ENCODE peak calls at places on chromosomes 1 and 21, in seven cellular contexts. One of them, this sample, is unnamed.

GRCh38 chr21:25273945-25274344 is 333.3 kb downstream of the MRPL39 start:
- DNase-seq in psoas muscle: no peak
- DNase-seq in GM12865: no peak
- DNase-seq in GM23248: no peak
- DNase-seq in skeletal muscle cell: no peak
- DNase-seq in thoracic aorta: no peak
- DNase-seq in effector CD4-positive, alpha-beta T cell: no peak
- DNase-seq in this sample: no peak

GRCh38 chr21:38303300-38303699 is 46.5 kb downstream of the KCNJ15 start:
- DNase-seq in psoas muscle: peak
- DNase-seq in GM12865: no peak
- DNase-seq in GM23248: peak
- DNase-seq in skeletal muscle cell: peak
- DNase-seq in thoracic aorta: peak
- DNase-seq in effector CD4-positive, alpha-beta T cell: no peak
- DNase-seq in this sample: no peak

GRCh38 chr1:211630236-211631081 is 45.0 kb downstream of the NEK2 start:
- DNase-seq in psoas muscle: no peak
- DNase-seq in GM12865: no peak
- DNase-seq in GM23248: peak
- DNase-seq in skeletal muscle cell: no peak
- DNase-seq in thoracic aorta: no peak
- DNase-seq in effector CD4-positive, alpha-beta T cell: no peak
- DNase-seq in this sample: no peak

GRCh38 chr1:45925728-45926287 is 122.4 kb downstream of the MAST2 start:
- DNase-seq in psoas muscle: no peak
- DNase-seq in GM12865: peak
- DNase-seq in GM23248: no peak
- DNase-seq in skeletal muscle cell: no peak
- DNase-seq in thoracic aorta: no peak
- DNase-seq in effector CD4-positive, alpha-beta T cell: no peak
- DNase-seq in this sample: no peak

GRCh38 chr1:247919952-247920351 is at the start of gene OR2T8:
- DNase-seq in psoas muscle: no peak
- DNase-seq in GM12865: no peak
- DNase-seq in GM23248: no peak
- DNase-seq in skeletal muscle cell: no peak
- DNase-seq in thoracic aorta: no peak
- DNase-seq in effector CD4-positive, alpha-beta T cell: no peak
- DNase-seq in this sample: no peak

GRCh38 chr1:224219612-224220011 is 36.6 kb downstream of the DEGS1 start:
- DNase-seq in psoas muscle: no peak
- DNase-seq in GM12865: no peak
- DNase-seq in GM23248: no peak
- DNase-seq in skeletal muscle cell: no peak
- DNase-seq in thoracic aorta: no peak
- DNase-seq in effector CD4-positive, alpha-beta T cell: no peak
- DNase-seq in this sample: no peak

GRCh38 chr1:86435327-86435726 is 11.4 kb downstream of the CLCA2 start:
- DNase-seq in psoas muscle: no peak
- DNase-seq in GM12865: no peak
- DNase-seq in GM23248: no peak
- DNase-seq in skeletal muscle cell: no peak
- DNase-seq in thoracic aorta: no peak
- DNase-seq in effector CD4-positive, alpha-beta T cell: no peak
- DNase-seq in this sample: no peak

GRCh38 chr1:234398849-234399381 is 25.7 kb downstream of the COA6 start:
- DNase-seq in psoas muscle: no peak
- DNase-seq in GM12865: peak
- DNase-seq in GM23248: peak
- DNase-seq in skeletal muscle cell: no peak
- DNase-seq in thoracic aorta: no peak
- DNase-seq in effector CD4-positive, alpha-beta T cell: no peak
- DNase-seq in this sample: no peak

GRCh38 chr1:58968360-58968952 is 184.6 kb upstream of the JUN start:
- DNase-seq in psoas muscle: peak
- DNase-seq in GM12865: peak
- DNase-seq in GM23248: peak
- DNase-seq in skeletal muscle cell: peak
- DNase-seq in thoracic aorta: peak
- DNase-seq in effector CD4-positive, alpha-beta T cell: no peak
- DNase-seq in this sample: no peak

GRCh38 chr1:46401514-46401913 is 7.4 kb downstream of the FAAH start:
- DNase-seq in psoas muscle: no peak
- DNase-seq in GM12865: no peak
- DNase-seq in GM23248: peak
- DNase-seq in skeletal muscle cell: no peak
- DNase-seq in thoracic aorta: no peak
- DNase-seq in effector CD4-positive, alpha-beta T cell: no peak
- DNase-seq in this sample: no peak

GRCh38 chr1:167509587-167509986 is 8.7 kb downstream of the CD247 start:
- DNase-seq in psoas muscle: no peak
- DNase-seq in GM12865: no peak
- DNase-seq in GM23248: no peak
- DNase-seq in skeletal muscle cell: no peak
- DNase-seq in thoracic aorta: no peak
- DNase-seq in effector CD4-positive, alpha-beta T cell: no peak
- DNase-seq in this sample: no peak

GRCh38 chr1:234540404-234540762 is 61.4 kb upstream of the TARBP1 start:
- DNase-seq in psoas muscle: no peak
- DNase-seq in GM12865: no peak
- DNase-seq in GM23248: no peak
- DNase-seq in skeletal muscle cell: no peak
- DNase-seq in thoracic aorta: no peak
- DNase-seq in effector CD4-positive, alpha-beta T cell: no peak
- DNase-seq in this sample: no peak

GRCh38 chr1:154607084-154607747 is 770 bp downstream of the ADAR start:
- DNase-seq in psoas muscle: no peak
- DNase-seq in GM12865: peak
- DNase-seq in GM23248: peak
- DNase-seq in skeletal muscle cell: no peak
- DNase-seq in thoracic aorta: no peak
- DNase-seq in effector CD4-positive, alpha-beta T cell: no peak
- DNase-seq in this sample: no peak

GRCh38 chr21:25838809-25839208 is 104.0 kb downstream of the GABPA start:
- DNase-seq in psoas muscle: no peak
- DNase-seq in GM12865: no peak
- DNase-seq in GM23248: peak
- DNase-seq in skeletal muscle cell: no peak
- DNase-seq in thoracic aorta: no peak
- DNase-seq in effector CD4-positive, alpha-beta T cell: no peak
- DNase-seq in this sample: no peak

GRCh38 chr1:52668711-52669110 is 29.4 kb downstream of the COA7 start:
- DNase-seq in psoas muscle: no peak
- DNase-seq in GM12865: no peak
- DNase-seq in GM23248: peak
- DNase-seq in skeletal muscle cell: no peak
- DNase-seq in thoracic aorta: no peak
- DNase-seq in effector CD4-positive, alpha-beta T cell: no peak
- DNase-seq in this sample: no peak

GRCh38 chr1:175572932-175573871 is 170.2 kb downstream of the TNR start:
- DNase-seq in psoas muscle: no peak
- DNase-seq in GM12865: no peak
- DNase-seq in GM23248: no peak
- DNase-seq in skeletal muscle cell: no peak
- DNase-seq in thoracic aorta: no peak
- DNase-seq in effector CD4-positive, alpha-beta T cell: no peak
- DNase-seq in this sample: no peak

GRCh38 chr1:150620919-150621318 is 8.5 kb downstream of the ENSA start:
- DNase-seq in psoas muscle: no peak
- DNase-seq in GM12865: no peak
- DNase-seq in GM23248: no peak
- DNase-seq in skeletal muscle cell: no peak
- DNase-seq in thoracic aorta: no peak
- DNase-seq in effector CD4-positive, alpha-beta T cell: no peak
- DNase-seq in this sample: no peak

GRCh38 chr1:196685506-196685905 is 33.7 kb downstream of the CFH start:
- DNase-seq in psoas muscle: no peak
- DNase-seq in GM12865: no peak
- DNase-seq in GM23248: peak
- DNase-seq in skeletal muscle cell: no peak
- DNase-seq in thoracic aorta: no peak
- DNase-seq in effector CD4-positive, alpha-beta T cell: no peak
- DNase-seq in this sample: no peak

GRCh38 chr1:12230549-12231275 is 882 bp downstream of the VPS13D start:
- DNase-seq in psoas muscle: peak
- DNase-seq in GM12865: no peak
- DNase-seq in GM23248: peak
- DNase-seq in skeletal muscle cell: no peak
- DNase-seq in thoracic aorta: no peak
- DNase-seq in effector CD4-positive, alpha-beta T cell: no peak
- DNase-seq in this sample: peak

GRCh38 chr1:182968151-182968741 is 15.3 kb upstream of the SHCBP1L start:
- DNase-seq in psoas muscle: no peak
- DNase-seq in GM12865: no peak
- DNase-seq in GM23248: peak
- DNase-seq in skeletal muscle cell: no peak
- DNase-seq in thoracic aorta: no peak
- DNase-seq in effector CD4-positive, alpha-beta T cell: no peak
- DNase-seq in this sample: no peak

GRCh38 chr21:16086936-16087335 is 357.2 kb downstream of the USP25 start:
- DNase-seq in psoas muscle: no peak
- DNase-seq in GM12865: no peak
- DNase-seq in GM23248: no peak
- DNase-seq in skeletal muscle cell: no peak
- DNase-seq in thoracic aorta: no peak
- DNase-seq in effector CD4-positive, alpha-beta T cell: no peak
- DNase-seq in this sample: no peak

GRCh38 chr1:205441716-205442050 is 14.2 kb downstream of the BLACAT1 start:
- DNase-seq in psoas muscle: no peak
- DNase-seq in GM12865: no peak
- DNase-seq in GM23248: no peak
- DNase-seq in skeletal muscle cell: no peak
- DNase-seq in thoracic aorta: no peak
- DNase-seq in effector CD4-positive, alpha-beta T cell: no peak
- DNase-seq in this sample: no peak

GRCh38 chr1:57590978-57591377 is 167.1 kb upstream of the DAB1 start:
- DNase-seq in psoas muscle: no peak
- DNase-seq in GM12865: no peak
- DNase-seq in GM23248: no peak
- DNase-seq in skeletal muscle cell: no peak
- DNase-seq in thoracic aorta: no peak
- DNase-seq in effector CD4-positive, alpha-beta T cell: no peak
- DNase-seq in this sample: no peak

GRCh38 chr1:20051218-20051829 is 18.7 kb upstream of the PLA2G5 start:
- DNase-seq in psoas muscle: no peak
- DNase-seq in GM12865: no peak
- DNase-seq in GM23248: no peak
- DNase-seq in skeletal muscle cell: no peak
- DNase-seq in thoracic aorta: no peak
- DNase-seq in effector CD4-positive, alpha-beta T cell: no peak
- DNase-seq in this sample: no peak

GRCh38 chr1:93200714-93201113 is 20.2 kb downstream of the CCDC18 start:
- DNase-seq in psoas muscle: no peak
- DNase-seq in GM12865: no peak
- DNase-seq in GM23248: no peak
- DNase-seq in skeletal muscle cell: no peak
- DNase-seq in thoracic aorta: no peak
- DNase-seq in effector CD4-positive, alpha-beta T cell: no peak
- DNase-seq in this sample: no peak

GRCh38 chr1:116020668-116021272 is 44.5 kb downstream of the SLC22A15 start:
- DNase-seq in psoas muscle: peak
- DNase-seq in GM12865: peak
- DNase-seq in GM23248: peak
- DNase-seq in skeletal muscle cell: peak
- DNase-seq in thoracic aorta: no peak
- DNase-seq in effector CD4-positive, alpha-beta T cell: peak
- DNase-seq in this sample: no peak

GRCh38 chr21:26769613-26770188 is 75.5 kb downstream of the ADAMTS1 start:
- DNase-seq in psoas muscle: no peak
- DNase-seq in GM12865: no peak
- DNase-seq in GM23248: peak
- DNase-seq in skeletal muscle cell: peak
- DNase-seq in thoracic aorta: no peak
- DNase-seq in effector CD4-positive, alpha-beta T cell: no peak
- DNase-seq in this sample: no peak

GRCh38 chr1:53321366-53321765 is 6.5 kb downstream of the LRP8 start:
- DNase-seq in psoas muscle: no peak
- DNase-seq in GM12865: peak
- DNase-seq in GM23248: no peak
- DNase-seq in skeletal muscle cell: no peak
- DNase-seq in thoracic aorta: no peak
- DNase-seq in effector CD4-positive, alpha-beta T cell: no peak
- DNase-seq in this sample: peak

GRCh38 chr1:200410566-200410878 is 686 bp upstream of the ZNF281 start:
- DNase-seq in psoas muscle: no peak
- DNase-seq in GM12865: peak
- DNase-seq in GM23248: peak
- DNase-seq in skeletal muscle cell: no peak
- DNase-seq in thoracic aorta: no peak
- DNase-seq in effector CD4-positive, alpha-beta T cell: no peak
- DNase-seq in this sample: no peak

GRCh38 chr1:248421384-248421783 is 18.5 kb downstream of the OR2T1 start:
- DNase-seq in psoas muscle: no peak
- DNase-seq in GM12865: no peak
- DNase-seq in GM23248: no peak
- DNase-seq in skeletal muscle cell: no peak
- DNase-seq in thoracic aorta: no peak
- DNase-seq in effector CD4-positive, alpha-beta T cell: no peak
- DNase-seq in this sample: no peak

GRCh38 chr1:151943591-151943990 is 34.3 kb upstream of the THEM4 start:
- DNase-seq in psoas muscle: no peak
- DNase-seq in GM12865: no peak
- DNase-seq in GM23248: no peak
- DNase-seq in skeletal muscle cell: no peak
- DNase-seq in thoracic aorta: no peak
- DNase-seq in effector CD4-positive, alpha-beta T cell: no peak
- DNase-seq in this sample: no peak

GRCh38 chr1:2783069-2783434 is 18.4 kb downstream of the TTC34 start:
- DNase-seq in psoas muscle: peak
- DNase-seq in GM12865: no peak
- DNase-seq in GM23248: no peak
- DNase-seq in skeletal muscle cell: no peak
- DNase-seq in thoracic aorta: no peak
- DNase-seq in effector CD4-positive, alpha-beta T cell: no peak
- DNase-seq in this sample: peak

GRCh38 chr1:198794498-198794897 is 155.7 kb downstream of the PTPRC start:
- DNase-seq in psoas muscle: no peak
- DNase-seq in GM12865: no peak
- DNase-seq in GM23248: peak
- DNase-seq in skeletal muscle cell: peak
- DNase-seq in thoracic aorta: no peak
- DNase-seq in effector CD4-positive, alpha-beta T cell: no peak
- DNase-seq in this sample: no peak

This sample was measured in upper lobe of right lung.